ENCODE peak calls at places on chromosome 10, in nine cellular contexts. W is adrenal gland; S is PC-9; C is endothelial cell of umbilical vein; H is tibial artery; Q is transverse colon; N is colonic mucosa; T is CD8-positive, alpha-beta T cell; E is psoas muscle. X is an unnamed sample.

GRCh38 chr10:18312385-18313145 is 172.3 kb downstream of the CACNB2 start:
- DNase-seq in W (peak; percentile 55), S (no peak), C (no peak), H (no peak), Q (no peak), N (no peak), T (no peak), E (no peak), X (peak; percentile 29)

GRCh38 chr10:19046709-19047108 is 1.9 kb upstream of the MALRD1 start:
- DNase-seq in W (no peak), S (no peak), C (no peak), H (no peak), Q (no peak), N (no peak), T (no peak), E (no peak), X (no peak)

GRCh38 chr10:1374501-1374900 is 318.3 kb downstream of the WDR37 start:
- DNase-seq in W (no peak), S (no peak), C (no peak), H (no peak), Q (no peak), N (peak; percentile 12), T (no peak), E (no peak), X (no peak)

GRCh38 chr10:17428616-17429097 is 25.7 kb downstream of the ST8SIA6 start:
- DNase-seq in W (no peak), S (no peak), C (peak; percentile 44), H (no peak), Q (peak; percentile 15), N (no peak), T (peak; percentile 66), E (no peak), X (no peak)

GRCh38 chr10:122560279-122560804 is at the start of gene DMBT1:
- DNase-seq in W (no peak), S (no peak), C (peak; percentile 6), H (peak; percentile 29), Q (no peak), N (no peak), T (no peak), E (no peak), X (no peak)

GRCh38 chr10:88804083-88804812 is 1.7 kb downstream of the LIPM start:
- DNase-seq in W (no peak), S (no peak), C (no peak), H (no peak), Q (no peak), N (no peak), T (no peak), E (no peak), X (no peak)

GRCh38 chr10:49568235-49568634 is 29.3 kb upstream of the ERCC6 start:
- DNase-seq in W (no peak), S (peak; percentile 80), C (no peak), H (no peak), Q (no peak), N (no peak), T (no peak), E (no peak), X (no peak)

GRCh38 chr10:76033457-76034196 is 602.2 kb downstream of the LRMDA start:
- DNase-seq in W (no peak), S (no peak), C (peak; percentile 53), H (no peak), Q (no peak), N (no peak), T (no peak), E (no peak), X (peak; percentile 73)

DNA sequence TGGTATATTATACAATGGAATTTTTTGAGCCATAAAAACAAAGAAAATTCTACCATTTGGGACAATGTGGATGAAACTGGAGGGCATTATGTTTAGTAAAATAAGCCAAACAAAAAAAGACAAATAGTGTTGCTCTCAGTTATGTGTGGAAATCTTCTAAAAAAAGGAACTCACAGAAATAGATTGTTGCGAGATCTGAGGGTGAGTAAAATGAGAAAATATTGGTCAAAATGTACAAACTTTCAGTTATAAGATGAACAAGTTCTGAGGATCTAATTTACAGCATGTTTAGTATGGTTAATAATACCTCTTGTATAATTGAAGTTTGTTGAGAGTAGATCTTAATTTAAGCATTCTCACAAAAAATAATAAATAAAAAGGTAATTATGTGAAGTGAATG is 291.2 kb downstream of the KIF20B start:
- DNase-seq in W (no peak), S (no peak), C (no peak), H (no peak), Q (no peak), N (no peak), T (no peak), E (no peak), X (no peak)
- TF ChIP-seq CTCF in W (no peak), S (no peak), C (no peak), H (no peak), Q (no peak), N (no peak), T (no peak), E (no peak), X (no peak)

GRCh38 chr10:34811968-34812514 is 3.1 kb downstream of the PARD3 start:
- DNase-seq in W (no peak), S (no peak), C (no peak), H (no peak), Q (no peak), N (no peak), T (no peak), E (no peak), X (no peak)

GRCh38 chr10:34811126-34811967 is 3.7 kb downstream of the PARD3 start:
- DNase-seq in W (no peak), S (no peak), C (no peak), H (no peak), Q (no peak), N (no peak), T (no peak), E (no peak), X (no peak)

GRCh38 chr10:34808789-34809745 is 6.0 kb downstream of the PARD3 start:
- DNase-seq in W (peak; percentile 36), S (no peak), C (no peak), H (no peak), Q (no peak), N (peak; percentile 38), T (no peak), E (no peak), X (no peak)

GRCh38 chr10:34809796-34810195 is 5.3 kb downstream of the PARD3 start:
- DNase-seq in W (no peak), S (no peak), C (no peak), H (no peak), Q (no peak), N (no peak), T (no peak), E (no peak), X (no peak)

DNA sequence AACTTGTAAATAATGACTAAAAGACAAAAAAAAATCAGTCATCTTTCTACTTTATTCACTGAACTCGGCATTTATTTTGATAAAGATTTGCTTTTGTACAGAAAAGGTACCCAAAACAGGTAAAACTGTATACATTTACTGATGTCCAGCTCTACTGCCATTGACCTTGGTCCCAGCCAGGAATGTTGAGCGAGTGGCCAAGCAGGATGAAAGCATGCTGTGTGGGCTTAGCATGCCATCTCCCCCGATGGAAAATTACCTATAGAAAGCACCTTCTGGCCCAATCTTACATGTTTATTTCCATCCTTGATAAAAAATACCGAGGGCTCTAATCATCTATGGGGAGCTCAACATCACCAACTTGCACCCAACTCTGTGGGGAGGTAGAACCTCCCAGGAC is 6.8 kb downstream of the PARD3 start:
- DNase-seq in W (no peak), S (no peak), C (no peak), H (no peak), Q (no peak), N (no peak), T (no peak), E (no peak), X (no peak)
- H3K4me1 ChIP-seq in W (peaks cover 29% of the 10 kb centered on the region), S (peaks cover 18% of the 10 kb centered on the region), C (peaks cover 7% of the 10 kb centered on the region), H (no peaks in the 10 kb centered on the region), Q (peaks cover 11% of the 10 kb centered on the region), N (no peaks in the 10 kb centered on the region), T (peaks cover 3% of the 10 kb centered on the region), E (peaks cover 46% of the 10 kb centered on the region), X (peaks cover 4% of the 10 kb centered on the region)

DNA sequence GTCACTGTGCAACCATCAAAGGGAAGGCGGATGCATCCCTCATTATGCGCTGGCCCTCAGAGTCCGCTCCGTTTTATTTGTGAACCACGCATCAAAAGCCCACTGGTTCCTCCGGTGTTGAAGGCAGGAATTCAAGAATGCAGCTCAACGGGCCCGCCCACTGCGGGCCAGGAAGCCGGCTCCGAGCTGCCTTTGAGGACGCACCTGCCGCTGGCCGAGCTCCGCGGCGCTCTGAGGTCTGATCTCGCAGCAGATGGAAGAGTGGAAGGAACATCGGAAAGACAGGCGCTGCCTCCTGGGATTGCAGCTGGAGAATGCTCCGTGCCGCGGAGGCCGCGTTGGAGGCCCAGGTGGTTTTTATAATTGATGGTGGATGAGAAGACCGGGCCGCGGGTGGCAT is 56.9 kb upstream of the ADGRA1 start:
- DNase-seq in W (no peak), S (no peak), C (no peak), H (no peak), Q (no peak), N (no peak), T (no peak), E (no peak), X (peak; percentile 77)
- H3K27me3 ChIP-seq in W (peaks cover 9% of the 10 kb centered on the region), S (peaks cover 89% of the 10 kb centered on the region), C (no peaks in the 10 kb centered on the region), H (peaks cover 48% of the 10 kb centered on the region), Q (peaks cover 22% of the 10 kb centered on the region), N (no peaks in the 10 kb centered on the region), T (no peaks in the 10 kb centered on the region), E (peaks cover 41% of the 10 kb centered on the region), X (no peaks in the 10 kb centered on the region)

GRCh38 chr10:8052970-8053445 is 1.5 kb upstream of the GATA3 start:
- DNase-seq in W (no peak), S (no peak), C (no peak), H (no peak), Q (no peak), N (no peak), T (no peak), E (no peak), X (no peak)

GRCh38 chr10:8053446-8054242 is 844 bp upstream of the GATA3 start:
- DNase-seq in W (peak; percentile 88), S (peak; percentile 52), C (peak; percentile 87), H (peak; percentile 64), Q (peak; percentile 83), N (peak; percentile 86), T (peak; percentile 94), E (peak; percentile 79), X (peak; percentile 93)

GRCh38 chr10:8051851-8052257 is 2.6 kb upstream of the GATA3 start:
- DNase-seq in W (no peak), S (no peak), C (peak; percentile 83), H (peak; percentile 59), Q (no peak), N (no peak), T (no peak), E (no peak), X (no peak)

GRCh38 chr10:8051109-8051781 is 3.2 kb upstream of the GATA3 start:
- DNase-seq in W (no peak), S (no peak), C (peak; percentile 61), H (peak; percentile 55), Q (no peak), N (no peak), T (no peak), E (no peak), X (no peak)

DNA sequence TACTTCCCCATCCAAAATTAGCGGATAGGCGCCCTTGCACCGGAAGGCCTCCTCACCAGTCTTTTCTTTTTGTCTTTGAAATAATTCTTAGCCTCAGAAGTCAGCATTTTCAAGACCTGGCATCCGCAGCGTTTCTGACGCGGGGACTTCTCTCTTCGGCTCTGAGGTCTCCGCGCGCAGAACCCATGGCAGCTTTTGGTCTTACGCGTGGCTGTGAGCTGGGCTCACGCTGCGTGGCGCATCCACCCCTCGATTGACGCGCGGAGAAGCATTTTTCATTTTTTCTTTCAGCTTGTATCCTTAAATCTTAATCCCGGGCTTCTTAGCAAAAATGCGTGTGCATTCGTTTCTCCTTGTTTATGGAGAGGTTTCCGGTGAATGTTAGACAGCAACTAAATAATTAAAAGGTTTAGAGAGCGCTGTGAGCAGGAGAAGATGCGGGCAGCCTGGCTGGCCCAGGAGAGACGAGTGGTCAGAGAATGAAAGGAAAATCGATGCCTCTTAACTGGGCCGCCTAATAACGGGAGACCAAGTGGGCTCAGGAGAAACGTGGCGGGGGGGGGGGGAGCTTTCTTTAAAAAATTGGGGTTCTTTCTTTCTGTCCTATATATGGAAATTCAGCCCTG is 2.0 kb upstream of the GATA3 start:
- DNase-seq in W (no peak), S (no peak), C (peak; percentile 67), H (no peak), Q (no peak), N (no peak), T (no peak), E (no peak), X (no peak)
- TF ChIP-seq CTCF in W (no peak), S (no peak), C (no peak), H (no peak), Q (no peak), N (no peak), T (no peak), E (no peak), X (no peak)

X was measured in Caco-2.